ENCODE peak calls at places on chromosomes 5 and 9, in five cellular contexts. One of them, this sample, is unnamed.
A peak's percentile ranks its signal among the peaks of the same experiment; 100 is the strongest.

GRCh38 chr5:142886211-142886610 is 116.0 kb downstream of the ARHGAP26 start:
- DNase-seq in left lung: no peak
- DNase-seq in RWPE1: no peak
- DNase-seq in lower lobe of right lung: no peak
- DNase-seq in fibroblast of lung: peak; percentile 64
- DNase-seq in this sample: no peak

GRCh38 chr5:123157797-123158528 is 68.9 kb downstream of the PRDM6 start:
- DNase-seq in fibroblast of lung: peak; percentile 82
- DNase-seq in RWPE1: peak; percentile 63
- DNase-seq in lower lobe of right lung: no peak
- DNase-seq in left lung: no peak
- DNase-seq in this sample: no peak

GRCh38 chr5:134079748-134080581 is 34.5 kb upstream of the TCF7 start:
- DNase-seq in lower lobe of right lung: no peak
- DNase-seq in RWPE1: no peak
- DNase-seq in left lung: no peak
- DNase-seq in fibroblast of lung: no peak
- DNase-seq in this sample: no peak

GRCh38 chr5:118791986-118792734 is 196.2 kb downstream of the DTWD2 start:
- DNase-seq in RWPE1: peak; percentile 53
- DNase-seq in lower lobe of right lung: no peak
- DNase-seq in fibroblast of lung: peak; percentile 71
- DNase-seq in left lung: no peak
- DNase-seq in this sample: peak; percentile 26

GRCh38 chr5:171442287-171443042 is 23.0 kb downstream of the FGF18 start:
- DNase-seq in RWPE1: no peak
- DNase-seq in lower lobe of right lung: no peak
- DNase-seq in left lung: peak; percentile 33
- DNase-seq in fibroblast of lung: peak; percentile 65
- DNase-seq in this sample: no peak

GRCh38 chr5:8208307-8208706 is 339.4 kb downstream of the MTRR start:
- DNase-seq in fibroblast of lung: no peak
- DNase-seq in left lung: no peak
- DNase-seq in RWPE1: no peak
- DNase-seq in lower lobe of right lung: no peak
- DNase-seq in this sample: no peak

GRCh38 chr5:76850543-76851140 is 828 bp downstream of the S100Z start:
- DNase-seq in lower lobe of right lung: no peak
- DNase-seq in RWPE1: no peak
- DNase-seq in fibroblast of lung: no peak
- DNase-seq in left lung: no peak
- DNase-seq in this sample: no peak

GRCh38 chr9:34701023-34701768 is 8.7 kb downstream of the CCL21 start:
- DNase-seq in fibroblast of lung: peak; percentile 38
- DNase-seq in left lung: peak; percentile 94
- DNase-seq in lower lobe of right lung: peak; percentile 79
- DNase-seq in RWPE1: peak; percentile 64
- DNase-seq in this sample: no peak

GRCh38 chr5:34487202-34487879 is 168.8 kb upstream of the RAI14 start:
- DNase-seq in fibroblast of lung: peak; percentile 97
- DNase-seq in left lung: no peak
- DNase-seq in RWPE1: peak; percentile 44
- DNase-seq in lower lobe of right lung: peak; percentile 62
- DNase-seq in this sample: peak; percentile 73

GRCh38 chr5:34487956-34488355 is 168.2 kb upstream of the RAI14 start:
- DNase-seq in left lung: no peak
- DNase-seq in RWPE1: no peak
- DNase-seq in fibroblast of lung: no peak
- DNase-seq in lower lobe of right lung: no peak
- DNase-seq in this sample: no peak

GRCh38 chr5:34490501-34491250 is 165.5 kb upstream of the RAI14 start:
- DNase-seq in left lung: no peak
- DNase-seq in RWPE1: no peak
- DNase-seq in lower lobe of right lung: no peak
- DNase-seq in fibroblast of lung: no peak
- DNase-seq in this sample: no peak

GRCh38 chr5:34486808-34487201 is 169.3 kb upstream of the RAI14 start:
- DNase-seq in RWPE1: no peak
- DNase-seq in fibroblast of lung: no peak
- DNase-seq in lower lobe of right lung: no peak
- DNase-seq in left lung: no peak
- DNase-seq in this sample: no peak

GRCh38 chr5:34488984-34489383 is 167.1 kb upstream of the RAI14 start:
- DNase-seq in fibroblast of lung: no peak
- DNase-seq in lower lobe of right lung: no peak
- DNase-seq in RWPE1: no peak
- DNase-seq in left lung: no peak
- DNase-seq in this sample: no peak
- H3K27ac ChIP-seq in fibroblast of lung: peak overlapping the region; percentile 11
- H3K27ac ChIP-seq in lower lobe of right lung: peak overlapping the region; percentile 41
- H3K27ac ChIP-seq in RWPE1: no peak overlapping the region
- H3K27ac ChIP-seq in left lung: no peak overlapping the region
- H3K27ac ChIP-seq in this sample: peak overlapping the region; percentile 88

GRCh38 chr5:16520806-16521205 is 55.2 kb upstream of the ZNF622 start:
- DNase-seq in left lung: no peak
- DNase-seq in fibroblast of lung: no peak
- DNase-seq in RWPE1: no peak
- DNase-seq in lower lobe of right lung: no peak
- DNase-seq in this sample: no peak
- H3K27ac ChIP-seq in left lung: no peak overlapping the region
- H3K27ac ChIP-seq in fibroblast of lung: no peak overlapping the region
- H3K27ac ChIP-seq in RWPE1: no peak overlapping the region
- H3K27ac ChIP-seq in lower lobe of right lung: no peak overlapping the region
- H3K27ac ChIP-seq in this sample: no peak overlapping the region

DNA sequence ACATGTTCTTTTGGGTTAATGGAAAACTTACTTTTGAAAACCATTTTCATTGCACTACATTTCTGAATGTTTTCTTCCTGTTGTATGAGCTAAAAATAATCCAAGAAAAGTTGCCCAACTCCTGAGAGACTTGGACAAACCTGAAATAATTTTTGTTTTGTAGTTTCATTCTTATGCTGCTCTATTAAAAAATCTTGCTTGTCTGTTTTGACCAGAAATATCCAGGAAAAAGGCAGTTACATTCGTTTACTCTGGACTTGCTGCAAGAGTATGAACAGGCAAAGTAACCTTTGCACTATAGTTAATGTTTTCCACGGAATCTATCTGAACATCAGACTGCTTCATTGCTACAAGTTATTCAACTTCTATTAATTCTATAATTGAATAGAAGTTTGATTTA is 200.1 kb upstream of the DAB2 start:
- DNase-seq in left lung: no peak
- DNase-seq in lower lobe of right lung: no peak
- DNase-seq in RWPE1: no peak
- DNase-seq in fibroblast of lung: no peak
- DNase-seq in this sample: no peak
- H3K27ac ChIP-seq in left lung: no peak overlapping the region
- H3K27ac ChIP-seq in lower lobe of right lung: no peak overlapping the region
- H3K27ac ChIP-seq in RWPE1: no peak overlapping the region
- H3K27ac ChIP-seq in fibroblast of lung: no peak overlapping the region
- H3K27ac ChIP-seq in this sample: peak overlapping the region; percentile 34

GRCh38 chr5:178419196-178419595 is 171.0 kb downstream of the COL23A1 start:
- DNase-seq in lower lobe of right lung: no peak
- DNase-seq in RWPE1: no peak
- DNase-seq in fibroblast of lung: no peak
- DNase-seq in left lung: no peak
- DNase-seq in this sample: no peak

GRCh38 chr5:178416919-178417318 is 173.3 kb downstream of the COL23A1 start:
- DNase-seq in RWPE1: peak; percentile 73
- DNase-seq in fibroblast of lung: peak; percentile 16
- DNase-seq in left lung: no peak
- DNase-seq in lower lobe of right lung: no peak
- DNase-seq in this sample: peak; percentile 49

GRCh38 chr5:178418471-178419010 is 171.7 kb downstream of the COL23A1 start:
- DNase-seq in left lung: no peak
- DNase-seq in RWPE1: no peak
- DNase-seq in lower lobe of right lung: no peak
- DNase-seq in fibroblast of lung: no peak
- DNase-seq in this sample: no peak

GRCh38 chr5:178417391-178417811 is 172.8 kb downstream of the COL23A1 start:
- DNase-seq in lower lobe of right lung: no peak
- DNase-seq in left lung: no peak
- DNase-seq in fibroblast of lung: peak; percentile 1
- DNase-seq in RWPE1: no peak
- DNase-seq in this sample: no peak

DNA sequence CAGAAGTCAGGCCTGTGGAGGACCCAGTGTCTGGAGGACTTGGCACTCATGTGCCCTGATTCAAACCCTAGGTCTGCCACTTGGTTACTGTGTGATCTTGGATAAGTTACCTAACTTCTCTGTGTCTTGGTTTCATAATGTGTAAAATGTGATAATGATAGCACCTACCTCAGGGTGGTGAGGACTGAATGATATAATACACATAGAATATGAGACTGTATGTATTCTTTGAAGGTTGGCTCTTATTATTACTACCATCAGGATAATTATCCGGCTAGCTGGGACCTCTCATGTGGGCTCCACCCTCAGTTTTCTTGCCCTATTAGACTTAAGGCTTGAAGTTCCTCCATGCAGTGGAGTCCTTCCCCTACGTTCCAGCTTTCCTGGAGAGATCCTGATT is 172.2 kb downstream of the COL23A1 start:
- DNase-seq in fibroblast of lung: no peak
- DNase-seq in RWPE1: no peak
- DNase-seq in left lung: no peak
- DNase-seq in lower lobe of right lung: no peak
- DNase-seq in this sample: no peak
- H3K27ac ChIP-seq in fibroblast of lung: no peak overlapping the region
- H3K27ac ChIP-seq in RWPE1: no peak overlapping the region
- H3K27ac ChIP-seq in left lung: no peak overlapping the region
- H3K27ac ChIP-seq in lower lobe of right lung: no peak overlapping the region
- H3K27ac ChIP-seq in this sample: no peak overlapping the region

This sample was measured in epithelial cell of prostate.